ENCODE peak calls at places on chromosome 21, in five cellular contexts. One of them, this sample, is unnamed.

GRCh38 chr21:37407719-37408455 is 41.3 kb downstream of the DYRK1A start:
- DNase-seq in endothelial cell of umbilical vein: no peak
- DNase-seq in HCT116: no peak
- DNase-seq in Panc1: no peak
- DNase-seq in GM12891: no peak
- DNase-seq in this sample: no peak

GRCh38 chr21:35827004-35827403 is 233.3 kb downstream of the SETD4 start:
- DNase-seq in endothelial cell of umbilical vein: no peak
- DNase-seq in GM12891: no peak
- DNase-seq in HCT116: peak
- DNase-seq in Panc1: no peak
- DNase-seq in this sample: no peak

GRCh38 chr21:17432732-17433057 is 80.1 kb upstream of the CXADR start:
- DNase-seq in GM12891: no peak
- DNase-seq in HCT116: no peak
- DNase-seq in endothelial cell of umbilical vein: no peak
- DNase-seq in Panc1: no peak
- DNase-seq in this sample: no peak

GRCh38 chr21:17003763-17004373 is 509.0 kb upstream of the CXADR start:
- DNase-seq in HCT116: no peak
- DNase-seq in Panc1: no peak
- DNase-seq in GM12891: no peak
- DNase-seq in endothelial cell of umbilical vein: peak
- DNase-seq in this sample: no peak

GRCh38 chr21:37410639-37411038 is 44.1 kb downstream of the DYRK1A start:
- DNase-seq in GM12891: no peak
- DNase-seq in endothelial cell of umbilical vein: no peak
- DNase-seq in Panc1: no peak
- DNase-seq in HCT116: no peak
- DNase-seq in this sample: no peak

GRCh38 chr21:20424943-20425342 is 573.3 kb upstream of the NCAM2 start:
- DNase-seq in HCT116: no peak
- DNase-seq in endothelial cell of umbilical vein: no peak
- DNase-seq in Panc1: no peak
- DNase-seq in GM12891: no peak
- DNase-seq in this sample: no peak

GRCh38 chr21:36325373-36326010 is 5.5 kb downstream of the MORC3 start:
- DNase-seq in GM12891: no peak
- DNase-seq in HCT116: no peak
- DNase-seq in Panc1: no peak
- DNase-seq in endothelial cell of umbilical vein: no peak
- DNase-seq in this sample: no peak

GRCh38 chr21:31732891-31733520 is 1.1 kb upstream of the SCAF4 start:
- DNase-seq in endothelial cell of umbilical vein: no peak
- DNase-seq in GM12891: no peak
- DNase-seq in HCT116: no peak
- DNase-seq in Panc1: no peak
- DNase-seq in this sample: no peak

GRCh38 chr21:36845790-36846189 is 120.7 kb downstream of the HLCS start:
- DNase-seq in Panc1: no peak
- DNase-seq in HCT116: no peak
- DNase-seq in endothelial cell of umbilical vein: no peak
- DNase-seq in GM12891: no peak
- DNase-seq in this sample: no peak

GRCh38 chr21:27885296-27885711 is 918.4 kb upstream of the ADAMTS5 start:
- DNase-seq in GM12891: no peak
- DNase-seq in Panc1: no peak
- DNase-seq in endothelial cell of umbilical vein: no peak
- DNase-seq in HCT116: no peak
- DNase-seq in this sample: no peak

GRCh38 chr21:41333752-41334151 is 17.2 kb downstream of the FAM3B start:
- DNase-seq in endothelial cell of umbilical vein: no peak
- DNase-seq in HCT116: no peak
- DNase-seq in Panc1: no peak
- DNase-seq in GM12891: no peak
- DNase-seq in this sample: no peak

GRCh38 chr21:15480160-15480559 is 249.6 kb upstream of the USP25 start:
- DNase-seq in Panc1: no peak
- DNase-seq in endothelial cell of umbilical vein: no peak
- DNase-seq in GM12891: no peak
- DNase-seq in HCT116: no peak
- DNase-seq in this sample: no peak

GRCh38 chr21:15486460-15487241 is 243.1 kb upstream of the USP25 start:
- DNase-seq in Panc1: no peak
- DNase-seq in GM12891: no peak
- DNase-seq in endothelial cell of umbilical vein: no peak
- DNase-seq in HCT116: no peak
- DNase-seq in this sample: no peak

DNA sequence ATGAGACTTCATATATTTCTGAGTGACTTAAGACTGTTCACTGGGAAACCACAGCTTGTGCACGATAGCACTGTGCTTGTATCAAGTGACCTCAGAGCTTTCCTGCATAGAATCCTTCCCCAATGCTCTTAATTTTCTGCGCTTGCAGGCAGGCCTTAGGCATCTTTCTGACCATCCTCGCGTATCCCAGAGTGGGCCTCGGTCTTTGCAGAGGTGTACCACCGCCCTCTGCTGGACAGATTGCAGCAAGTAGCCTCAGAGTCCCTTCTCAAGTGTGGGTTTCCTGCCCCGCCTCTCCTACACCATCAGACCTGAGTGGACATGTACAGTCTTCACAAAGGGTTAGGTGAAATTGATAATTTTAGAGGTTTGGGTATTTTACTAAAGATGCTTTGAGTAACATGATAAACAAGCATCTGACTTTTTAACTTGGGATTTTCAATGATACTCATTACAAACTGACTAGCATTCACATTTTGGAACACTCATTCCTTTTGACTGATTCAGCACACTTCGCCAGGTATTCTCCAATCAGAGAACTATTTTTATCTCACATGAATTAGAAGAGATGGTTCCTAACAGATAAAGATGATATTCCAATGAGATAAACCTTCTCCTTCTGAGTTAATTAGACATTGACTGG is 246.5 kb upstream of the USP25 start:
- DNase-seq in GM12891: peak
- DNase-seq in HCT116: peak
- DNase-seq in Panc1: peak
- DNase-seq in endothelial cell of umbilical vein: peak
- DNase-seq in this sample: peak
- TF ChIP-seq POLR2AphosphoS5 in GM12891: no peak
- TF ChIP-seq POLR2AphosphoS5 in HCT116: no peak
- TF ChIP-seq POLR2AphosphoS5 in Panc1: no peak
- TF ChIP-seq POLR2AphosphoS5 in endothelial cell of umbilical vein: no peak
- TF ChIP-seq POLR2AphosphoS5 in this sample: peak

DNA sequence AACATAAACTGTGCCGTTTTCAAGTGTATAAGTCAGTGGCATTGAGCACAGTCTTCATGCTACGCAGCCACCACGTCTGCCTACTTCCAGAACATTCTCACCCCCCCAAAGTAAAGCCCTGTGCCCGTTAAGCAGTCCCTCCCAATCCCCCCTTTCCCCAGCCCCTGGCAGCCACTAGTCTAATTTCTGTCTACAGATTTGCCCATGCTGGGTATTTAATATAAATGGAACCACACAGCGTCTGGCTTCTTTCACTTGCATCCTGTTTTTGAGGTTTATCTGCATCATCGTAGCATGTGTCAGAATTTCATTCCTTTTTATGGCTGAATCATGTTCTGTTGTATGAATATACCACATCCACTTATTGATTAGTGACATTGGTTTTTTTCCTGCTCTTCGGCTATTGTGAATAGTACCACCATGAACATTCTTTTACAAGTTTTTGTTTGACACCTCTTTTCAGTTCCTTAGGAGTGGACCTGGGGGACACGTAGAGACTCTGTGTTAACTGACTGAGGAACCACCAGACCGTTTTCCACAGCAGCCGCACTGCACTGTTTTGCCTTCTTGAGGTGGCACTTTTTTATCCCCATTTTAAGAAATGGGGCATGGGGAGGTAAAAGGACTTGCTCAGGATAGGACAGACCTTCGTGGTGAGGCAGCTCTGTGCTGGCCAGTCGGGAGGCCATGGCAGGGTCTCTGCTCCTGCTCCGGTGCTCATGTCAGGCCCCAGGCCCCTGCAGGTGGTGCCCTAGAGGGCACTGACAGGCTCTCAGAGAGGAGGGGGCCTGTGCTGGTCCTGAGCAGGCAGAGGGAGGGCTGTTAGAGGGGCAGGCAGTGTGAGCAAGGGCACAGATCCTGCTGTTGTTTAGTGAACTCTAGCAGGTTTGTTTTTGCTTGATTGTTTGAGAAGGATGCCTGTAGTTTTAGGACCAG is 123.8 kb downstream of the PCBP3 start:
- DNase-seq in Panc1: no peak
- DNase-seq in endothelial cell of umbilical vein: no peak
- DNase-seq in GM12891: no peak
- DNase-seq in HCT116: no peak
- DNase-seq in this sample: no peak
- TF ChIP-seq POLR2AphosphoS5 in Panc1: no peak
- TF ChIP-seq POLR2AphosphoS5 in endothelial cell of umbilical vein: no peak
- TF ChIP-seq POLR2AphosphoS5 in GM12891: no peak
- TF ChIP-seq POLR2AphosphoS5 in HCT116: no peak
- TF ChIP-seq POLR2AphosphoS5 in this sample: no peak

DNA sequence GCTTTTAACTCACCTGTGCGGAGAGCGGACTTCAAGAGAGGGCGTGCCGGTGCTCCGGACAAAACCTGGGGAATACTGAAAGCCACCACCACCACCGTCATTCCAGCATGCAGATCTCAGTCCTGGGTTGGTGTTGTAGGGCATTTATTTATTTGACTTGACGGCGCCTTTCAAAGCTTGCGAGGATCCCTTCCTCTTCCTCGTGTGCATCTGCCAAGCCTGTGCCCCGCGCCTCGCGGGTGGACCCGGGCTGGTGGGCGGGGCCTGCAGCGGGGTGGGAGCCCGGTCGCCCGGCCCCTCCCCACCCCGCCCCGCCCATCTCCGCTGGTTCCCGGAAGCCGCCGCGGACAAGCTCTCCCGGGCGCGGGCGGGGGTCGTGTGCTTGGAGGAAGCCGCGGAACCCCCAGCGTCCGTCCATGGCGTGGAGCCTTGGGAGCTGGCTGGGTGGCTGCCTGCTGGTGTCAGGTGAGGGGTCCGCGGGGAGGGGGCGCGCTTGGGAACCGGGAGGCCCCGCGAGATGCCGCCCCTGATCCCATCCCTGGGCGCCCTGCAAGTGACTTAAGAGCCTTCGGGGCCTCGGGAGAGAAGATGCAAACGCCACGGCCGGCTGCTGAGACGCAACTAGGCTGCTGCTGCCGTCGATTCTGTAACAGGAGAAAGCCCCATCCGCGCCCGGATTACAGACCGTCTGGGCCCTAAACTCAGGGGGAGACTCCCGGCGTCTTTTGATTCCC is at the start of gene IL10RB:
- DNase-seq in Panc1: no peak
- DNase-seq in HCT116: no peak
- DNase-seq in endothelial cell of umbilical vein: peak
- DNase-seq in GM12891: peak
- DNase-seq in this sample: peak
- TF ChIP-seq POLR2AphosphoS5 in Panc1: no peak
- TF ChIP-seq POLR2AphosphoS5 in HCT116: peak
- TF ChIP-seq POLR2AphosphoS5 in endothelial cell of umbilical vein: peak
- TF ChIP-seq POLR2AphosphoS5 in GM12891: peak
- TF ChIP-seq POLR2AphosphoS5 in this sample: no peak

GRCh38 chr21:40153351-40153750 is 286.1 kb downstream of the PCP4 start:
- DNase-seq in GM12891: no peak
- DNase-seq in HCT116: no peak
- DNase-seq in Panc1: no peak
- DNase-seq in endothelial cell of umbilical vein: no peak
- DNase-seq in this sample: no peak
- TF ChIP-seq POLR2AphosphoS5 in GM12891: no peak
- TF ChIP-seq POLR2AphosphoS5 in HCT116: no peak
- TF ChIP-seq POLR2AphosphoS5 in Panc1: no peak
- TF ChIP-seq POLR2AphosphoS5 in endothelial cell of umbilical vein: no peak
- TF ChIP-seq POLR2AphosphoS5 in this sample: no peak

GRCh38 chr21:33067457-33067856 is 2.5 kb upstream of the OLIG1 start:
- DNase-seq in HCT116: no peak
- DNase-seq in endothelial cell of umbilical vein: no peak
- DNase-seq in Panc1: no peak
- DNase-seq in GM12891: no peak
- DNase-seq in this sample: no peak
- TF ChIP-seq POLR2AphosphoS5 in HCT116: no peak
- TF ChIP-seq POLR2AphosphoS5 in endothelial cell of umbilical vein: no peak
- TF ChIP-seq POLR2AphosphoS5 in Panc1: no peak
- TF ChIP-seq POLR2AphosphoS5 in GM12891: no peak
- TF ChIP-seq POLR2AphosphoS5 in this sample: no peak